ENCODE peak calls at places on chromosomes 7 and 10, in five cellular contexts. X is HFFc6; M is stomach; Y is activated T-helper 1 cell treated with Interleukin-2 at 50 U/mL for 16 hours; G is CD4-positive, CD25-positive, alpha-beta regulatory T cell. K is an unnamed sample.

GRCh38 chr7:73577627-73578341 is 595 bp downstream of the TBL2 start:
- DNase-seq in G (no peak), X (no peak), Y (no peak), M (no peak), K (no peak)

GRCh38 chr10:103637855-103638561 is 144.5 kb downstream of the NEURL1 start:
- DNase-seq in G (no peak), Y (no peak), X (peak), M (peak), K (no peak)

GRCh38 chr10:121936295-121936694 is 8.5 kb upstream of the ATE1 start:
- DNase-seq in X (no peak), Y (no peak), M (no peak), G (no peak), K (no peak)

GRCh38 chr7:146575903-146576302 is 459.3 kb downstream of the CNTNAP2 start:
- DNase-seq in M (no peak), X (no peak), G (no peak), Y (no peak), K (no peak)

GRCh38 chr7:55733584-55733983 is 129.0 kb downstream of the SEPTIN14 start:
- DNase-seq in M (no peak), Y (no peak), G (no peak), X (peak), K (peak)

GRCh38 chr7:99127636-99128035 is 16.3 kb downstream of the SMURF1 start:
- DNase-seq in M (no peak), X (no peak), G (no peak), Y (no peak), K (no peak)

GRCh38 chr10:22042557-22043326 is 39.2 kb upstream of the DNAJC1 start:
- DNase-seq in M (no peak), X (no peak), Y (no peak), G (no peak), K (no peak)

GRCh38 chr7:158272509-158273137 is 315.0 kb downstream of the PTPRN2 start:
- DNase-seq in M (no peak), Y (no peak), G (no peak), X (no peak), K (no peak)

GRCh38 chr7:25521236-25521635 is 292.9 kb upstream of the NPVF start:
- DNase-seq in Y (no peak), M (no peak), X (no peak), G (no peak), K (no peak)

GRCh38 chr7:50610521-50611277 is 45.5 kb upstream of the DDC start:
- DNase-seq in Y (peak), M (no peak), X (peak), G (peak), K (peak)

GRCh38 chr10:114990991-114991390 is 53.0 kb downstream of the TRUB1 start:
- DNase-seq in Y (no peak), M (no peak), G (no peak), X (no peak), K (no peak)

GRCh38 chr7:139117599-139118233 is 8.2 kb upstream of the ZC3HAV1 start:
- DNase-seq in G (no peak), X (no peak), Y (no peak), M (no peak), K (no peak)

GRCh38 chr10:7767209-7767608 is 20.6 kb downstream of the KIN start:
- DNase-seq in M (no peak), X (peak), G (no peak), Y (no peak), K (no peak)

GRCh38 chr10:110694263-110694662 is 50.1 kb downstream of the RBM20 start:
- DNase-seq in M (no peak), Y (no peak), X (no peak), G (no peak), K (no peak)

GRCh38 chr7:101828308-101829020 is 11.0 kb downstream of the CUX1 start:
- DNase-seq in M (no peak), G (no peak), X (no peak), Y (no peak), K (no peak)

GRCh38 chr7:38673795-38674194 is 42.6 kb upstream of the AMPH start:
- DNase-seq in G (no peak), Y (no peak), M (no peak), X (peak), K (peak)

GRCh38 chr7:81478664-81479063 is 291.2 kb downstream of the HGF start:
- DNase-seq in G (no peak), X (no peak), M (peak), Y (no peak), K (no peak)

GRCh38 chr10:34821587-34822585 is 6.8 kb upstream of the PARD3 start:
- DNase-seq in G (no peak), M (no peak), Y (no peak), X (no peak), K (peak)

GRCh38 chr10:89250814-89251416 is 660 bp downstream of the LIPA start:
- DNase-seq in M (no peak), G (no peak), Y (no peak), X (no peak), K (no peak)

GRCh38 chr10:60141916-60142559 is 235.7 kb upstream of the CCDC6 start:
- DNase-seq in G (no peak), X (no peak), Y (no peak), M (no peak), K (no peak)

GRCh38 chr10:30747633-30748032 is 118.1 kb upstream of the LYZL2 start:
- DNase-seq in G (peak), M (no peak), X (peak), Y (no peak), K (no peak)

GRCh38 chr10:3886191-3886590 is 101.2 kb upstream of the KLF6 start:
- DNase-seq in Y (no peak), M (no peak), G (no peak), X (no peak), K (no peak)

GRCh38 chr10:68876919-68877250 is 24.2 kb upstream of the DDX50 start:
- DNase-seq in X (no peak), Y (no peak), M (no peak), G (no peak), K (no peak)

GRCh38 chr10:97356318-97356914 is 21.9 kb upstream of the FRAT2 start:
- DNase-seq in G (no peak), X (no peak), M (no peak), Y (no peak), K (no peak)

GRCh38 chr7:2937701-2938513 is 93.8 kb upstream of the GNA12 start:
- DNase-seq in M (no peak), G (no peak), Y (no peak), X (no peak), K (no peak)

GRCh38 chr7:135248546-135248945 is 14.9 kb downstream of the STRA8 start:
- DNase-seq in M (no peak), G (no peak), Y (no peak), X (no peak), K (no peak)

GRCh38 chr7:134513169-134513752 is 14.1 kb upstream of the AKR1B10 start:
- DNase-seq in Y (no peak), M (peak), X (peak), G (peak), K (peak)